ENCODE peak calls at places on chromosome X, in six cellular contexts. Y is uterus; N is heart right ventricle; U is lower lobe of right lung; H is neuronal stem cell; Q is CD4-positive, alpha-beta T cell. W is an unnamed sample.

GRCh38 chrX:148530464-148531077 is 30.2 kb downstream of the AFF2 start:
- DNase-seq in N (no peak), Y (no peak), H (no peak), Q (no peak), U (no peak), W (no peak)

GRCh38 chrX:313546-313945 is 5.0 kb downstream of the GTPBP6 start:
- DNase-seq in Q (no peak), H (no peak), Y (no peak), U (peak), N (no peak), W (no peak)

GRCh38 chrX:123339201-123339905 is 155.3 kb downstream of the GRIA3 start:
- DNase-seq in Q (no peak), H (no peak), N (no peak), Y (no peak), U (no peak), W (no peak)

GRCh38 chrX:21745756-21746155 is 12.2 kb downstream of the SMPX start:
- DNase-seq in Y (no peak), H (no peak), N (peak), Q (peak), U (no peak), W (peak)

GRCh38 chrX:118346258-118347094 is 570 bp downstream of the WDR44 start:
- DNase-seq in H (peak), Y (peak), Q (peak), U (peak), N (peak), W (peak)

GRCh38 chrX:102964941-102965340 is 27.9 kb downstream of the RAB40AL start:
- DNase-seq in N (no peak), H (no peak), Y (no peak), Q (no peak), U (no peak), W (no peak)

GRCh38 chrX:40155617-40156471 is 58.1 kb upstream of the BCOR start:
- DNase-seq in U (no peak), N (no peak), Y (no peak), H (no peak), Q (no peak), W (no peak)

GRCh38 chrX:143570747-143571146 is 53.5 kb upstream of the SPANXN3 start:
- DNase-seq in H (no peak), N (no peak), U (no peak), Q (no peak), Y (no peak), W (no peak)

GRCh38 chrX:152895121-152895520 is 2.7 kb upstream of the ZNF185 start:
- DNase-seq in Y (no peak), U (no peak), Q (no peak), N (no peak), H (no peak), W (no peak)

GRCh38 chrX:107675823-107676555 is 47.7 kb downstream of the PRPS1 start:
- DNase-seq in Y (peak), Q (no peak), N (no peak), U (peak), H (no peak), W (peak)

GRCh38 chrX:106619797-106620196 is 8.0 kb downstream of the RADX start:
- DNase-seq in Q (no peak), U (no peak), N (no peak), Y (no peak), H (no peak), W (no peak)

GRCh38 chrX:97705936-97706335 is 822.2 kb downstream of the RPA4 start:
- DNase-seq in N (no peak), Q (no peak), U (no peak), Y (no peak), H (no peak), W (no peak)

GRCh38 chrX:48648299-48648698 is 35.3 kb upstream of the WAS start:
- DNase-seq in U (no peak), H (no peak), N (peak), Q (peak), Y (peak), W (peak)

GRCh38 chrX:20252392-20253231 is 14.1 kb downstream of the RPS6KA3 start:
- DNase-seq in N (peak), U (peak), Y (no peak), Q (peak), H (no peak), W (peak)

GRCh38 chrX:134794692-134795091 is 136.4 kb upstream of the PLAC1 start:
- DNase-seq in H (no peak), Q (no peak), N (no peak), Y (no peak), U (no peak), W (no peak)

GRCh38 chrX:134798472-134798871 is 140.2 kb upstream of the PLAC1 start:
- DNase-seq in U (no peak), H (no peak), Q (no peak), N (no peak), Y (no peak), W (no peak)

GRCh38 chrX:134792077-134792476 is 133.8 kb upstream of the PLAC1 start:
- DNase-seq in Q (no peak), U (no peak), Y (no peak), N (no peak), H (no peak), W (no peak)

GRCh38 chrX:134801267-134801666 is 143.0 kb upstream of the PLAC1 start:
- DNase-seq in Q (no peak), N (no peak), Y (no peak), U (no peak), H (no peak), W (no peak)

DNA sequence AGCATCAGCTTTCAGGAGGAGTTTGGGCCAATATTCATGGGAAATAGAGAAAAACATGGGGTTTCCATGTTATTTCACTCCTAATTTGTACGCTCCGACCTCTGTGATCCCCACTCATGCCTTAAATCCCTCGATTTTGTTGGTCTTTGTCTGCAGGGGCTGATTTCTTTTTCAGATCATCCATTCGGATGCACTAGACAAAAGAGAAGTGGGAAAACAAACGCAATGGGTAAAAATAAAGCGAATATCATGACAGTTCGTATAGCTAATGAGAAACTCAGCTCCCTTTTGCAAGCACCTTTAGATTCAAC is 139.1 kb upstream of the PLAC1 start:
- DNase-seq in U (no peak), Q (no peak), H (no peak), Y (no peak), N (no peak), W (no peak)
- H3K27ac ChIP-seq in U (no peak), Q (no peak), H (peak), Y (no peak), N (peak), W (no peak)

DNA sequence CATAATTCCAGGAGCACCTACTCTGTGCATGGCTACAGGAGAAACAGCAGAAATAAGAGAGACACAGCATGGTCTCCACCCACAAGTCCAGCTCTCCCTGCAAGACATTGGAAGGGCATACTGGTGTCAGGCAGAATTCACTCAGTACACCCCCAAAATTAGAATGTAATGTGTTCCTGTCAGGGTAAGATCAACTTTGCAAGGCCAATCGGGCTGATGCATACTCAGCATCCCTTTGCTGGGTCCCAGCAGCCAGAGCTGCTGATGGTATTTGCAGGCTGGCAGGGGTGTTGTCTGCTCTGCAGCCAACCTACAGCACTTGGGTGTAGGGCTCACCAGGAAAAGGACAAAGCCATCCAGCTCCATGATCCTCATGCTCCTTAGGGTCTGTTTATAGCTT is 295.4 kb upstream of the STS start:
- DNase-seq in N (no peak), H (no peak), U (no peak), Q (no peak), Y (no peak), W (no peak)
- H3K27ac ChIP-seq in N (no peak), H (no peak), U (no peak), Q (no peak), Y (no peak), W (no peak)

DNA sequence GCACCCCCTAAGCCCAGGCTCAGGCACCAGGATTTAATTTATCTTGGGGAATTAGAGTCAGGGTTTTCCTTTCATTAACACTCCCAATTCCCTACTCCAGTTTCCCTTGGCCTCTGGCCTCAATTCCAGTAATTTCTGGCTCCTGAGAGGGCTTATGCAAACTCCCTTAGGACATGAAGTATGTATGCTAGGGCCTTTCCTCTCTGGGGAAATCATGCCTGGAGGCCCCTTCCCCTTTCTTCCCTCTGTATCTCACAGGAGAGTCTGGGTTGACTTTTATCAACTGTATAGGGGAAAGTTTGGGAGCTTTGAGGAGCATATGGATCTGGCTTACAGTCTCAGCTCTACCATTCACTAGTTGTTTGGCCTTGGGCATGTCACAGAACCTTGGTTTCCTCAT is 169.5 kb downstream of the SHROOM4 start:
- DNase-seq in Q (no peak), H (no peak), U (no peak), Y (no peak), N (no peak), W (no peak)
- H3K27ac ChIP-seq in Q (no peak), H (no peak), U (no peak), Y (no peak), N (peak), W (no peak)

GRCh38 chrX:70175338-70175737 is 1.9 kb upstream of the DGAT2L6 start:
- DNase-seq in Y (no peak), N (no peak), U (no peak), Q (no peak), H (no peak), W (no peak)
- H3K27ac ChIP-seq in Y (no peak), N (no peak), U (no peak), Q (no peak), H (no peak), W (no peak)

GRCh38 chrX:154541589-154541895 is 5.1 kb downstream of the G6PD start:
- DNase-seq in U (no peak), Y (no peak), H (no peak), Q (no peak), N (no peak), W (no peak)

GRCh38 chrX:154544885-154545284 is 1.8 kb downstream of the G6PD start:
- DNase-seq in U (no peak), N (no peak), Y (no peak), Q (no peak), H (no peak), W (no peak)

GRCh38 chrX:154540897-154541535 is 5.6 kb downstream of the G6PD start:
- DNase-seq in Q (no peak), N (no peak), Y (no peak), U (peak), H (no peak), W (no peak)

GRCh38 chrX:154542723-154543424 is 3.8 kb downstream of the G6PD start:
- DNase-seq in N (no peak), H (no peak), Q (no peak), U (peak), Y (no peak), W (no peak)

GRCh38 chrX:154541896-154542722 is 4.5 kb downstream of the G6PD start:
- DNase-seq in Q (no peak), Y (peak), N (peak), H (no peak), U (peak), W (peak)
- H3K27ac ChIP-seq in Q (peak), Y (peak), N (peak), H (no peak), U (peak), W (peak)

GRCh38 chrX:112834976-112835375 is 5.7 kb downstream of the AMOT start:
- DNase-seq in H (no peak), U (no peak), Y (no peak), Q (no peak), N (no peak), W (no peak)
- H3K27ac ChIP-seq in H (no peak), U (no peak), Y (no peak), Q (no peak), N (no peak), W (no peak)

W was measured in tibial artery.